ENCODE peak calls at places on chromosomes 5 and 9, in five cellular contexts. P is stomach, S is colonic mucosa, B is uterus, A is H9. I is an unnamed sample.

GRCh38 chr5:113268232-113268631 is 166.6 kb downstream of the TSSK1B start:
- DNase-seq in P (no peak), S (no peak), B (no peak), A (no peak), I (no peak)

GRCh38 chr9:109440117-109440515 is 58.0 kb downstream of the PTPN3 start:
- DNase-seq in S (no peak), A (no peak), B (no peak), P (no peak), I (no peak)

GRCh38 chr5:81749562-81750307 is 1.2 kb downstream of the SSBP2 start:
- DNase-seq in A (peak; percentile 55), P (peak; percentile 31), S (peak; percentile 38), B (peak; percentile 28), I (no peak)

GRCh38 chr5:34415559-34416198 is 240.4 kb upstream of the RAI14 start:
- DNase-seq in S (no peak), P (no peak), A (no peak), B (no peak), I (no peak)

GRCh38 chr5:165627548-165628170 is 2122.2 kb downstream of the MAT2B start:
- DNase-seq in P (no peak), A (no peak), B (no peak), S (no peak), I (no peak)

GRCh38 chr5:1791176-1791575 is 8.5 kb downstream of the MRPL36 start:
- DNase-seq in A (no peak), B (no peak), S (no peak), P (no peak), I (no peak)

GRCh38 chr5:13350754-13351153 is 593.7 kb downstream of the DNAH5 start:
- DNase-seq in A (no peak), B (no peak), S (no peak), P (no peak), I (no peak)

GRCh38 chr5:32392039-32392438 is 52.5 kb downstream of the ZFR start:
- DNase-seq in B (no peak), P (no peak), S (no peak), A (no peak), I (no peak)

GRCh38 chr5:62718368-62718767 is 139.7 kb downstream of the LRRC70 start:
- DNase-seq in A (peak; percentile 49), P (no peak), B (no peak), S (no peak), I (no peak)

GRCh38 chr9:88605500-88606172 is 70.7 kb downstream of the NXNL2 start:
- DNase-seq in P (no peak), A (no peak), S (no peak), B (no peak), I (no peak)

GRCh38 chr5:2739360-2740050 is 12.0 kb downstream of the IRX2 start:
- DNase-seq in S (no peak), A (peak; percentile 45), P (peak; percentile 59), B (no peak), I (peak; percentile 62)

GRCh38 chr5:14516901-14517300 is 64.7 kb upstream of the OTULINL start:
- DNase-seq in A (no peak), S (no peak), P (no peak), B (no peak), I (no peak)

GRCh38 chr9:860706-861105 is 19.2 kb downstream of the DMRT1 start:
- DNase-seq in S (no peak), P (no peak), A (no peak), B (no peak), I (no peak)

GRCh38 chr9:16710888-16711287 is 159.6 kb downstream of the BNC2 start:
- DNase-seq in P (no peak), S (no peak), A (peak; percentile 51), B (no peak), I (no peak)

GRCh38 chr5:1268666-1269065 is 26.2 kb downstream of the TERT start:
- DNase-seq in S (no peak), P (no peak), A (no peak), B (no peak), I (no peak)

GRCh38 chr9:120578614-120579013 is 1.4 kb downstream of the CDK5RAP2 start:
- DNase-seq in P (no peak), B (no peak), S (no peak), A (no peak), I (no peak)

GRCh38 chr9:113687107-113687679 is 188.9 kb upstream of the ZNF618 start:
- DNase-seq in S (no peak), P (no peak), A (no peak), B (no peak), I (no peak)

GRCh38 chr9:35611230-35611797 is 6.3 kb downstream of the TESK1 start:
- DNase-seq in S (no peak), P (peak; percentile 45), B (no peak), A (peak; percentile 58), I (no peak)

GRCh38 chr5:151082976-151083651 is 2.3 kb upstream of the TNIP1 start:
- DNase-seq in P (peak; percentile 69), S (peak; percentile 81), A (no peak), B (no peak), I (no peak)

GRCh38 chr5:156759156-156759555 is 90.9 kb upstream of the PPP1R2B start:
- DNase-seq in P (no peak), S (no peak), A (no peak), B (no peak), I (no peak)

GRCh38 chr9:136016221-136016881 is 55.2 kb upstream of the UBAC1 start:
- DNase-seq in S (no peak), P (no peak), B (no peak), A (peak; percentile 24), I (no peak)

GRCh38 chr5:43561346-43561745 is 4.5 kb upstream of the PAIP1 start:
- DNase-seq in B (no peak), P (no peak), A (no peak), S (no peak), I (no peak)

GRCh38 chr5:180599590-180599914 is 8.3 kb upstream of the SCGB3A1 start:
- DNase-seq in A (no peak), P (no peak), S (no peak), B (no peak), I (peak; percentile 63)

GRCh38 chr9:117232991-117233390 is 181.9 kb downstream of the ASTN2 start:
- DNase-seq in S (no peak), B (no peak), P (no peak), A (no peak), I (no peak)

GRCh38 chr5:157431544-157432200 is 28.3 kb upstream of the NIPAL4 start:
- DNase-seq in S (peak; percentile 36), B (no peak), A (no peak), P (no peak), I (no peak)

GRCh38 chr9:18023332-18023731 is 444.5 kb downstream of the SH3GL2 start:
- DNase-seq in S (no peak), B (no peak), A (no peak), P (no peak), I (no peak)

GRCh38 chr5:81183811-81184748 is 49.0 kb upstream of the CKMT2 start:
- DNase-seq in P (no peak), B (no peak), S (no peak), A (no peak), I (no peak)

GRCh38 chr5:141825836-141826560 is 52.2 kb downstream of the PCDH1 start:
- DNase-seq in P (no peak), S (no peak), B (no peak), A (peak; percentile 61), I (no peak)

GRCh38 chr5:102536323-102536928 is 37.6 kb upstream of the SLCO6A1 start:
- DNase-seq in B (no peak), S (no peak), A (no peak), P (no peak), I (no peak)

GRCh38 chr9:21852751-21853150 is 50.3 kb downstream of the MTAP start:
- DNase-seq in S (no peak), B (no peak), A (no peak), P (no peak), I (no peak)

GRCh38 chr5:159103086-159103485 is 3.4 kb upstream of the EBF1 start:
- DNase-seq in P (no peak), A (no peak), S (no peak), B (no peak), I (no peak)

GRCh38 chr5:142334548-142334947 is 9.7 kb upstream of the SPRY4 start:
- DNase-seq in S (no peak), A (no peak), P (no peak), B (no peak), I (no peak)

GRCh38 chr9:115717711-115718173 is 435.8 kb upstream of the PAPPA start:
- DNase-seq in S (no peak), P (no peak), B (no peak), A (no peak), I (no peak)
- H3K27ac ChIP-seq in S (no peak overlapping the region), P (no peak overlapping the region), B (no peak overlapping the region), A (no peak overlapping the region), I (no peak overlapping the region)

DNA sequence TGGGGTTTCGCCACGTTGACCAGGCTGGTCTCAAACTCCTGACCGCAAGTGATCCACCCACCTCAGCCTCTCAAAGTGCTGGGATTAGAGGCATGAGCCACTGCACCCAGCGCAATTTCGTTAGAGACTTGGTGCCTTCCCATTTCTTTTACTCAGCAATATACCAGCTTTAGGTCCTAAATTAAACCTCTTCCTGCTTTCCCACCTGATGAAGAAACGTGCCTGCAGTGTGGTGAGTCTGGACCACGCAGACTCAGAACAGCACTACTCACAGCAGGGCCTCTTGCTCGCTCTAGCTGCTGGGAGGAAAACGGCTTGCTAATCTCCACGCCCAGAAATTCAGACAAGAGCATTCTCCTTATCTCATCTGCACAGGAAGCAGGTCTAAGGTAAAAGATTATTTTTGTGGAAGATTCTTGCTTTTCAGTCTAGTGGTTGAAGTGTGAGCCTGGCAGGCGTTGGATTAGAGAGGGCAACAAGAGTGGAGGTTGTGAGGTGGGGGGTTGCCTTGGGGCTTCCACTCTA is at the start of gene S100Z:
- DNase-seq in A (no peak), P (no peak), B (no peak), S (no peak), I (no peak)
- TF ChIP-seq CTCF in A (no peak), P (no peak), B (no peak), S (no peak), I (no peak)

DNA sequence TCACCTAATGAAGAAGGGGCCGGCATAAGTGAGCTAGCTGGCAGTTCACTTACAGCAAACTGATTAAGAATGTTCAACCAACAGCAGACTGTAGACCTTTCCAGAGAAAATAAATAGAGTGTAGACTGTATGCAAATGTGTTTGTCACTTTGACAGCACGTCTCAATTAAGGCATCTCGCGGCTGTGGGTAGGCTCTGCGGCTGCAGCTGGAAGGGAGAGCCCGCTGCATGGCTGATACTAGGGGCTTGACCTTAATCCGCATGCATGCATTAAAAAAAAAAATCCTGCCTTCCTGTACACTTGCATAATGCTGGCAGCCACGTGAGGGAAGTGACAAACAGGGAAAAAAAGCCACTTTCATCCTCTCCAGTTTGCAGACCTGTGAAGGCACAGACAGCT is 82.3 kb downstream of the CRB2 start:
- DNase-seq in S (no peak), B (no peak), P (no peak), A (peak; percentile 24), I (no peak)
- H3K27ac ChIP-seq in S (no peak overlapping the region), B (no peak overlapping the region), P (no peak overlapping the region), A (no peak overlapping the region), I (no peak overlapping the region)

GRCh38 chr5:125413861-125414260 is 667.4 kb upstream of the ZNF608 start:
- DNase-seq in B (no peak), P (no peak), S (no peak), A (no peak), I (no peak)

GRCh38 chr5:125410501-125411162 is 664.2 kb upstream of the ZNF608 start:
- DNase-seq in P (no peak), A (no peak), B (no peak), S (no peak), I (no peak)

GRCh38 chr5:125412561-125413535 is 666.4 kb upstream of the ZNF608 start:
- DNase-seq in P (peak; percentile 81), S (peak; percentile 80), B (peak; percentile 52), A (peak; percentile 87), I (no peak)

GRCh38 chr5:125411163-125412050 is 665.0 kb upstream of the ZNF608 start:
- DNase-seq in S (peak; percentile 72), A (no peak), P (peak; percentile 34), B (peak; percentile 23), I (no peak)

GRCh38 chr5:125412051-125412560 is 665.7 kb upstream of the ZNF608 start:
- DNase-seq in B (no peak), A (peak; percentile 70), P (no peak), S (peak; percentile 45), I (no peak)
- TF ChIP-seq CTCF in B (no peak), A (no peak), P (no peak), S (no peak), I (no peak)